ENCODE peak calls at places on chromosome 6, in six cellular contexts. P is cardiac muscle cell; G is CD8-positive, alpha-beta T cell; H is naive thymus-derived CD4-positive, alpha-beta T cell; M is heart left ventricle; D is spleen. I is an unnamed sample.

GRCh38 chr6:25469797-25470388 is 182.1 kb upstream of the SCGN start:
- DNase-seq in H (no peak), P (no peak), G (no peak), M (no peak), D (no peak), I (no peak)

GRCh38 chr6:33406161-33406560 is 4.7 kb upstream of the PHF1 start:
- DNase-seq in M (no peak), H (no peak), D (no peak), P (no peak), G (no peak), I (no peak)

GRCh38 chr6:52325695-52326471 is 36.1 kb upstream of the PAQR8 start:
- DNase-seq in G (no peak), D (no peak), M (no peak), H (no peak), P (peak), I (no peak)

GRCh38 chr6:160249687-160250086 is 8.9 kb downstream of the SLC22A2 start:
- DNase-seq in H (no peak), P (no peak), D (no peak), G (no peak), M (no peak), I (no peak)

GRCh38 chr6:1131285-1132079 is 180.4 kb upstream of the FOXQ1 start:
- DNase-seq in M (peak), P (peak), H (no peak), D (no peak), G (no peak), I (no peak)

GRCh38 chr6:72933216-72933615 is 292.1 kb downstream of the KHDC1L start:
- DNase-seq in M (no peak), H (no peak), P (no peak), G (no peak), D (no peak), I (no peak)

GRCh38 chr6:106783631-106784566 is 154.5 kb downstream of the QRSL1 start:
- DNase-seq in G (no peak), D (no peak), H (no peak), M (no peak), P (no peak), I (no peak)

GRCh38 chr6:154503576-154504501 is 6.6 kb downstream of the CNKSR3 start:
- DNase-seq in G (no peak), M (no peak), D (no peak), H (no peak), P (no peak), I (no peak)

GRCh38 chr6:169312658-169313346 is 59.2 kb upstream of the THBS2 start:
- DNase-seq in M (no peak), P (no peak), D (no peak), H (no peak), G (no peak), I (no peak)

GRCh38 chr6:56786256-56786655 is 143.6 kb upstream of the DST start:
- DNase-seq in M (no peak), D (no peak), H (no peak), P (no peak), G (no peak), I (no peak)

GRCh38 chr6:170046786-170047626 is 243.9 kb downstream of the DLL1 start:
- DNase-seq in G (no peak), H (no peak), P (no peak), D (peak), M (peak), I (no peak)

GRCh38 chr6:125859691-125860210 is 69.0 kb downstream of the NCOA7 start:
- DNase-seq in H (no peak), D (no peak), P (no peak), M (no peak), G (no peak), I (no peak)

GRCh38 chr6:64330694-64331309 is 695.2 kb downstream of the PHF3 start:
- DNase-seq in D (no peak), M (no peak), P (peak), G (no peak), H (no peak), I (peak)

GRCh38 chr6:23503173-23503572 is 622.8 kb upstream of the NRSN1 start:
- DNase-seq in D (no peak), P (no peak), H (no peak), M (no peak), G (no peak), I (no peak)

GRCh38 chr6:7461416-7461815 is 71.8 kb downstream of the RIOK1 start:
- DNase-seq in P (no peak), H (no peak), D (no peak), M (no peak), G (no peak), I (no peak)

GRCh38 chr6:21438237-21438985 is 155.1 kb upstream of the SOX4 start:
- DNase-seq in D (no peak), M (no peak), P (no peak), H (no peak), G (no peak), I (peak)

GRCh38 chr6:131954775-131955107 is 3.6 kb upstream of the CCN2 start:
- DNase-seq in D (no peak), H (no peak), G (no peak), P (peak), M (peak), I (no peak)

GRCh38 chr6:33014841-33015634 is 5.6 kb upstream of the HLA-DOA start:
- DNase-seq in D (no peak), G (peak), M (no peak), P (peak), H (peak), I (peak)

GRCh38 chr6:141017941-141018340 is 1114.8 kb upstream of the GJE1 start:
- DNase-seq in H (no peak), D (no peak), P (no peak), G (no peak), M (no peak), I (no peak)

GRCh38 chr6:130949553-130949952 is 113.5 kb downstream of the EPB41L2 start:
- DNase-seq in H (no peak), D (no peak), M (no peak), G (no peak), P (no peak), I (no peak)

GRCh38 chr6:152771061-152771687 is 20.6 kb downstream of the VIP start:
- DNase-seq in G (no peak), H (no peak), D (no peak), M (no peak), P (no peak), I (no peak)

GRCh38 chr6:41939848-41940758 is 1.5 kb downstream of the CCND3 start:
- DNase-seq in M (peak), G (no peak), H (no peak), P (no peak), D (peak), I (no peak)

GRCh38 chr6:20202070-20202658 is 10.1 kb downstream of the MBOAT1 start:
- DNase-seq in H (no peak), M (no peak), P (no peak), D (no peak), G (no peak), I (peak)

GRCh38 chr6:139979021-139979721 is 604.7 kb upstream of the CITED2 start:
- DNase-seq in D (no peak), G (no peak), P (no peak), M (peak), H (no peak), I (no peak)

GRCh38 chr6:41546475-41546865 is 289 bp downstream of the FOXP4 start:
- DNase-seq in H (no peak), D (no peak), G (peak), M (no peak), P (no peak), I (no peak)

GRCh38 chr6:125363360-125364121 is 61.8 kb upstream of the HDDC2 start:
- DNase-seq in M (peak), D (peak), P (peak), G (no peak), H (no peak), I (no peak)

GRCh38 chr6:119349041-119349340 is 570 bp downstream of the MAN1A1 start:
- DNase-seq in G (no peak), P (peak), D (peak), M (no peak), H (no peak), I (no peak)

GRCh38 chr6:97394160-97394748 is 111.2 kb upstream of the MMS22L start:
- DNase-seq in D (no peak), M (no peak), P (peak), H (peak), G (peak), I (peak)

GRCh38 chr6:28766426-28766825 is 157.4 kb downstream of the TRIM27 start:
- DNase-seq in D (no peak), H (no peak), G (no peak), M (no peak), P (no peak), I (no peak)

GRCh38 chr6:28764014-28764723 is 159.6 kb downstream of the TRIM27 start:
- DNase-seq in M (no peak), G (no peak), H (no peak), D (no peak), P (no peak), I (no peak)

GRCh38 chr6:28767133-28767532 is 156.7 kb downstream of the TRIM27 start:
- DNase-seq in M (no peak), D (no peak), P (no peak), G (no peak), H (no peak), I (no peak)

GRCh38 chr6:28765978-28766351 is 157.8 kb downstream of the TRIM27 start:
- DNase-seq in G (no peak), P (peak), M (no peak), H (no peak), D (no peak), I (no peak)

GRCh38 chr6:28764761-28765282 is 159.0 kb downstream of the TRIM27 start:
- DNase-seq in P (no peak), M (no peak), D (no peak), G (no peak), H (no peak), I (no peak)
- H3K4me3 ChIP-seq in P (peak), M (no peak), D (no peak), G (no peak), H (no peak), I (no peak)

GRCh38 chr6:166006593-166007301 is 160.9 kb downstream of the TBXT start:
- DNase-seq in G (no peak), M (no peak), P (peak), H (no peak), D (no peak), I (no peak)
- H3K4me3 ChIP-seq in G (no peak), M (no peak), P (peak), H (no peak), D (peak), I (peak)

GRCh38 chr6:26611599-26611998 is 14.8 kb downstream of the ABT1 start:
- DNase-seq in G (no peak), D (no peak), P (no peak), H (no peak), M (no peak), I (no peak)

GRCh38 chr6:26613201-26613600 is 16.4 kb downstream of the ABT1 start:
- DNase-seq in M (no peak), P (no peak), H (no peak), G (no peak), D (no peak), I (no peak)

GRCh38 chr6:26609463-26609862 is 12.7 kb downstream of the ABT1 start:
- DNase-seq in G (no peak), H (no peak), M (no peak), P (no peak), D (no peak), I (no peak)

GRCh38 chr6:26613717-26614683 is 17.2 kb downstream of the ABT1 start:
- DNase-seq in H (no peak), G (no peak), D (no peak), P (peak), M (no peak), I (no peak)
- H3K4me3 ChIP-seq in H (peak), G (peak), D (peak), P (peak), M (peak), I (no peak)

DNA sequence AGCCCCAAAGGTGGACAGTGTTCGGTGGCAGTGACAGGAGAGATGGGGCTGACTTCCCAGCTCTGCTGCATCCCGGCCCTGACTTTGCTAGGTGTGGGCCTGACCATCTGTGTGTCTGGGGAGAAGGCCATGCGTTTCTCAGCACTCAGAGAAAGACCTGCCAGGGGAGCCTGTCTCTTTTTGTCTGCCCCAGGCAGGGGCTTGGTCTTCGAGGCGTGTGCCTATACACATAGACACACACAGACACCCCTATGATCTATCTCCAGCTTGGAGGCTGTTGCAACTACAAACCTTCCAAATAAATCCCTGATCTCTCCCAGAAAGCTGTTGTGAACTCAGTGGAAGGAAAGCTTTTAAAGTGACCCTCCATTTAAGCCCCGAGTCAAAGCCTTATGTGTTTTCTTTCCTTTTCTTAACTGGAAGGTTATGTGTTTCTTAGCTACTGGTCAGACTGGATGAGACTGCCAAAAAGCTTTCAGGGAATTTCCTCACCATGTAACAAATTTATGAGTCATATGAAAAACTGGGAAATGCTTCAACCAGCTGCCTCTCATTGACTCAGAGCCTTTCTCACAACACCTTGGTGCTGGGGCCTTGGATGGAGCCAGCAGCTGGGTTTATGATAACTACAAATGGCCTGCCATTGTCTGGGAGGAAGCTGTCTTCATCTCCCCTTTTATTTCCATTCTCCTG is 102.6 kb downstream of the CDC5L start:
- DNase-seq in G (no peak), D (no peak), H (no peak), M (no peak), P (no peak), I (no peak)
- H3K4me3 ChIP-seq in G (no peak), D (no peak), H (no peak), M (no peak), P (no peak), I (no peak)

DNA sequence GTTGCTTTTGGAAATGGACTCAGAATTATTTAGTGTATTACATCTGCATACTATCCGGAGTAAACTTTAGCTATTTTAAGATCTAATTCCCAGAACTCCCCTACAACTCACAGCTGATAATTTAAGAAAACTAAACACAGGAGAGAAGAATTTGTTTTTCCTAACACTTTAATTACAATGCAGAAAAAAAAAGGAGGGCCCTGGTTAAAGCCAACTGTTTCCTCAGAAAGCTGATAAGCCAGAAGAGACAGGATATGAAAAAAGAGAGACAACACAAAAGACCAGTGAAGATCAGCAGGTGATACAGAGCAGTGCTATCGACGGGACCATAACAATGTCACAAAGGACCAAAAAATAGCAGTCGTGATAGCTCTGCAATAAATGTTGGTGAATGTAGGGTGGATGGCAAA is 5.8 kb downstream of the IFNGR1 start:
- DNase-seq in D (no peak), M (no peak), P (no peak), H (no peak), G (no peak), I (no peak)
- H3K4me3 ChIP-seq in D (peak), M (no peak), P (no peak), H (no peak), G (no peak), I (no peak)

GRCh38 chr6:123838612-123839279 is 35.1 kb downstream of the NKAIN2 start:
- DNase-seq in P (peak), G (no peak), D (no peak), H (no peak), M (no peak), I (no peak)
- H3K4me3 ChIP-seq in P (no peak), G (no peak), D (no peak), H (no peak), M (no peak), I (no peak)